ENCODE peak calls at places on chromosomes 13 and 19, in nine cellular contexts. A, R, E, D, U, N, V, Q and F are unnamed samples.

GRCh38 chr19:31902821-31903220 is 442.6 kb upstream of the ZNF507 start:
- DNase-seq in A (no peak), R (no peak), E (no peak), D (no peak), U (no peak), N (no peak), V (no peak), Q (no peak), F (no peak)

GRCh38 chr19:45670670-45671453 is 2.8 kb downstream of the GIPR start:
- DNase-seq in A (no peak), R (peak; percentile 75), E (peak; percentile 48), D (peak; percentile 97), U (peak; percentile 49), N (peak; percentile 74), V (peak; percentile 89), Q (peak; percentile 97), F (peak; percentile 84)

GRCh38 chr13:113192279-113192678 is 16.2 kb downstream of the PCID2 start:
- DNase-seq in A (no peak), R (no peak), E (no peak), D (no peak), U (no peak), N (no peak), V (no peak), Q (no peak), F (no peak)

GRCh38 chr13:101474419-101474957 is 22.0 kb downstream of the ITGBL1 start:
- DNase-seq in A (peak; percentile 84), R (no peak), E (no peak), D (no peak), U (peak; percentile 73), N (peak; percentile 85), V (peak; percentile 44), Q (no peak), F (peak; percentile 22)

GRCh38 chr13:61410669-61411297 is 4.9 kb downstream of the PCDH20 start:
- DNase-seq in A (no peak), R (no peak), E (no peak), D (peak; percentile 38), U (peak; percentile 24), N (peak; percentile 34), V (no peak), Q (no peak), F (no peak)

GRCh38 chr13:46571189-46571901 is 18.4 kb downstream of the LRCH1 start:
- DNase-seq in A (peak; percentile 12), R (no peak), E (no peak), D (peak; percentile 50), U (no peak), N (peak; percentile 70), V (no peak), Q (no peak), F (no peak)

GRCh38 chr19:6060600-6061391 is 49.5 kb downstream of the RFX2 start:
- DNase-seq in A (no peak), R (no peak), E (peak; percentile 44), D (no peak), U (peak; percentile 74), N (peak; percentile 17), V (no peak), Q (peak; percentile 32), F (no peak)

GRCh38 chr13:75129331-75129730 is 352.6 kb downstream of the TBC1D4 start:
- DNase-seq in A (no peak), R (no peak), E (no peak), D (no peak), U (no peak), N (no peak), V (no peak), Q (no peak), F (no peak)

GRCh38 chr19:11496391-11497163 is 9.1 kb downstream of the ZNF653 start:
- DNase-seq in A (peak; percentile 83), R (peak; percentile 61), E (peak; percentile 46), D (peak; percentile 76), U (peak; percentile 93), N (peak; percentile 93), V (peak; percentile 81), Q (peak; percentile 72), F (peak; percentile 59)

GRCh38 chr13:93262729-93263128 is 36.1 kb downstream of the GPC6 start:
- DNase-seq in A (no peak), R (no peak), E (no peak), D (no peak), U (peak; percentile 74), N (peak; percentile 56), V (no peak), Q (no peak), F (no peak)

GRCh38 chr19:31232871-31233270 is 116.4 kb downstream of the TSHZ3 start:
- DNase-seq in A (no peak), R (no peak), E (no peak), D (no peak), U (peak; percentile 44), N (peak; percentile 96), V (no peak), Q (no peak), F (no peak)

GRCh38 chr19:9008667-9009066 is 1.5 kb downstream of the MUC16 start:
- DNase-seq in A (no peak), R (no peak), E (no peak), D (no peak), U (no peak), N (no peak), V (no peak), Q (no peak), F (no peak)
- TF ChIP-seq CTCF in A (no peak), R (no peak), E (no peak), D (no peak), U (no peak), N (no peak), V (no peak), Q (no peak), F (no peak)

DNA sequence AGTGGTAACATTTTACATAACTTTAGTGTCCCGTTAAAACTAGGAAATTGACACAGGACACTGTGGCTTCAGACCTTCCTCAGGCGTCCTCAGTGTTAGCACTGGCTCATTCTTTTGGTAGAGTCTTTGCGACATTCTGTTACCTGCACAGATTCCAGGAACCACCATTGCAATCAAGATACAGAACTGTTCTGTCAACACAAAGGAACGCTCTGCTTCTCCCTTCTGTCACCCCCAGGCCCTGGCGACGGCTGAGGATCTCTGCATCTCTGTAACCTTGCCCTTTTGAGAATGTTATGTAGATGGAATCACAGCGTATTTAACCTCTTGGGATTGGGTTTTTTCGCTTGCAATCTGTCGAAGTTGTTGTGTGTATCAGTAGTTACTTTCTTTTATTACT is 22.6 kb downstream of the KDM4B start:
- DNase-seq in A (no peak), R (no peak), E (no peak), D (no peak), U (no peak), N (no peak), V (no peak), Q (no peak), F (no peak)
- TF ChIP-seq CTCF in A (no peak), R (no peak), E (no peak), D (no peak), U (no peak), N (no peak), V (no peak), Q (no peak), F (no peak)

DNA sequence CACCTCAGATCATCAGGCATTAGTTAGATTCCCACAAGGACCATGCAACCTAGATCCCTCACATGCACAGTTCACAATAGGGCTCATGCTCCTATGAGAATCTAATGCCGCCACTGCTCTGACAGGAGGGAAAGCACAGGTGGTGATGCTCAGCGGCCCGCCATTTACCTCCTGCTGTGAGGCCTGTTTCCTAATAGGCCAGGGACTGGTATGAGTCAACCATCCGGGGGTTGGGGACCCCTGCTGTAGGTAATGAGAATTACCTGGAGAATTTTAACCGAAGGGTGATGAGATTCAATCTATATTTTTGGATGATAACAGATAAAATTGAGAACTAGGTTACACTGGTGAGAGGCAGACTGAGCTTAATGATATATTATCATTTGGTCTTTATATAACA is 101.4 kb downstream of the LACC1 start:
- DNase-seq in A (peak; percentile 7), R (no peak), E (no peak), D (no peak), U (no peak), N (no peak), V (no peak), Q (no peak), F (no peak)
- TF ChIP-seq CTCF in A (no peak), R (no peak), E (no peak), D (no peak), U (no peak), N (no peak), V (peak; percentile 45), Q (no peak), F (no peak)

GRCh38 chr13:77026255-77026782 is 640 bp downstream of the FBXL3 start:
- DNase-seq in A (peak; percentile 41), R (peak; percentile 86), E (peak; percentile 44), D (peak; percentile 77), U (peak; percentile 85), N (peak; percentile 72), V (peak; percentile 56), Q (peak; percentile 93), F (peak; percentile 45)
- TF ChIP-seq CTCF in A (no peak), R (no peak), E (no peak), D (peak; percentile 10), U (no peak), N (no peak), V (no peak), Q (no peak), F (no peak)

GRCh38 chr19:8163781-8164180 is 14.4 kb upstream of the FBN3 start:
- DNase-seq in A (no peak), R (no peak), E (no peak), D (no peak), U (no peak), N (no peak), V (no peak), Q (no peak), F (no peak)

DNA sequence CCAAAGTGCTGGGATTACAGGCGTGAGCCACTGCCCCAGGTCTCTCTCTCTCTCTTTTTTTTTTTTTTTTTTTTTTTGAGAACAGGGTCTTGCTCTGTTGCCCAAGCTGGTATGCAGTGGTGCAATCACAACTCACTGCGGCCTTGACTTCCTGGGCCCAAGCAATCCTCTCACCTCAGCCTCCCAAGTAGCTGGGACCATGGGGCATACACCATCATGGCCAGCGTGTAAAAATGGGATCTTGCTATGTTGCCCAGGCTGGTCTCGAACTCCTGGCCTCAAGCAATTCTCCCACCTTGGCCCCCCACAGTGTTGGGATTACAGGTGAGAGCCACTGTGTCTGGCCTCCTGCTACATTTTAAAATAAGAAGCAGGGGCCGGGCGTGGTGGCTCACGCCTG is 19.1 kb upstream of the FBN3 start:
- DNase-seq in A (no peak), R (no peak), E (no peak), D (no peak), U (no peak), N (no peak), V (no peak), Q (no peak), F (no peak)
- TF ChIP-seq CTCF in A (no peak), R (no peak), E (no peak), D (no peak), U (no peak), N (no peak), V (no peak), Q (no peak), F (no peak)

DNA sequence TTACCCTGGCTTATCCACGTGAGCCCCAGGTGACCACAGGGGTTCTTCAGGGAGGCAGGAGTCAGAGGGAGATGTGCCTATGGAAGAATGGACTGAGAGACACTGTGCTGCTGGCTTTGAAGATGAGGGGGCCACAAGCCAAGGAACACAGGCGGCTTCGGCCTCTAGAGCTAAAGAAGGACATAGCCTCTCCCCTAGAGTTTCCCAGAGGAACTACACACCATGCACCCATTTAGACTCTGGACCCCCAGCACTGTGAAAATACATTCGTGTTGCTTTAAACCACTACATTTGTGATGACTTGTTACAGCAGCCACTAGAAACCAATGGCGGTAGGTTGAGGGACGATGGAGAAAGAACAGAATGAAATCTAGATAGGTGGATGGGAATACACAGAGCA is 13.7 kb upstream of the ATF5 start:
- DNase-seq in A (no peak), R (no peak), E (no peak), D (no peak), U (no peak), N (no peak), V (no peak), Q (no peak), F (no peak)
- TF ChIP-seq CTCF in A (no peak), R (no peak), E (no peak), D (no peak), U (no peak), N (peak; percentile 29), V (peak; percentile 44), Q (no peak), F (no peak)